ENCODE peak calls at places on chromosomes 3 and 15, in ten cellular contexts. One of them, this sample, is unnamed. For H3K27me3, the result is how much of the 10 kb centered on the place peaks cover.

GRCh38 chr3:194575484-194576210 is 57.6 kb downstream of the TMEM44 start:
- DNase-seq in sigmoid colon: peak
- DNase-seq in heart left ventricle: peak
- DNase-seq in adrenal gland: peak
- DNase-seq in GM12878: no peak
- DNase-seq in H9: peak
- DNase-seq in stomach: no peak
- DNase-seq in dorsolateral prefrontal cortex: no peak
- DNase-seq in astrocyte: peak
- DNase-seq in CD4-positive, alpha-beta T cell: no peak
- DNase-seq in this sample: no peak

GRCh38 chr15:54502416-54503075 is 524.3 kb downstream of the UNC13C start:
- DNase-seq in sigmoid colon: no peak
- DNase-seq in heart left ventricle: no peak
- DNase-seq in adrenal gland: no peak
- DNase-seq in GM12878: no peak
- DNase-seq in H9: no peak
- DNase-seq in stomach: no peak
- DNase-seq in dorsolateral prefrontal cortex: no peak
- DNase-seq in astrocyte: no peak
- DNase-seq in CD4-positive, alpha-beta T cell: no peak
- DNase-seq in this sample: no peak

GRCh38 chr3:146177072-146177936 is 16.3 kb upstream of the PLOD2 start:
- DNase-seq in sigmoid colon: peak
- DNase-seq in heart left ventricle: peak
- DNase-seq in adrenal gland: no peak
- DNase-seq in GM12878: no peak
- DNase-seq in H9: no peak
- DNase-seq in stomach: no peak
- DNase-seq in dorsolateral prefrontal cortex: no peak
- DNase-seq in astrocyte: no peak
- DNase-seq in CD4-positive, alpha-beta T cell: no peak
- DNase-seq in this sample: no peak

GRCh38 chr15:72155021-72155621 is 36.9 kb downstream of the SENP8 start:
- DNase-seq in sigmoid colon: peak
- DNase-seq in heart left ventricle: peak
- DNase-seq in adrenal gland: peak
- DNase-seq in GM12878: no peak
- DNase-seq in H9: no peak
- DNase-seq in stomach: peak
- DNase-seq in dorsolateral prefrontal cortex: peak
- DNase-seq in astrocyte: peak
- DNase-seq in CD4-positive, alpha-beta T cell: no peak
- DNase-seq in this sample: no peak

GRCh38 chr3:134201201-134202130 is 49.2 kb downstream of the RYK start:
- DNase-seq in sigmoid colon: no peak
- DNase-seq in heart left ventricle: no peak
- DNase-seq in adrenal gland: no peak
- DNase-seq in GM12878: no peak
- DNase-seq in H9: no peak
- DNase-seq in stomach: no peak
- DNase-seq in dorsolateral prefrontal cortex: no peak
- DNase-seq in astrocyte: peak
- DNase-seq in CD4-positive, alpha-beta T cell: no peak
- DNase-seq in this sample: peak

GRCh38 chr15:85620321-85621044 is 174.2 kb downstream of the KLHL25 start:
- DNase-seq in sigmoid colon: no peak
- DNase-seq in heart left ventricle: no peak
- DNase-seq in adrenal gland: peak
- DNase-seq in GM12878: no peak
- DNase-seq in H9: no peak
- DNase-seq in stomach: no peak
- DNase-seq in dorsolateral prefrontal cortex: no peak
- DNase-seq in astrocyte: peak
- DNase-seq in CD4-positive, alpha-beta T cell: no peak
- DNase-seq in this sample: no peak

GRCh38 chr3:52088445-52089367 is 32.3 kb upstream of the DUSP7 start:
- DNase-seq in sigmoid colon: no peak
- DNase-seq in heart left ventricle: peak
- DNase-seq in adrenal gland: peak
- DNase-seq in GM12878: no peak
- DNase-seq in H9: no peak
- DNase-seq in stomach: no peak
- DNase-seq in dorsolateral prefrontal cortex: no peak
- DNase-seq in astrocyte: peak
- DNase-seq in CD4-positive, alpha-beta T cell: no peak
- DNase-seq in this sample: no peak

GRCh38 chr3:59731909-59732308 is 682.1 kb upstream of the CFAP20DC start:
- DNase-seq in sigmoid colon: no peak
- DNase-seq in heart left ventricle: no peak
- DNase-seq in adrenal gland: no peak
- DNase-seq in GM12878: peak
- DNase-seq in H9: no peak
- DNase-seq in stomach: no peak
- DNase-seq in dorsolateral prefrontal cortex: no peak
- DNase-seq in astrocyte: no peak
- DNase-seq in CD4-positive, alpha-beta T cell: no peak
- DNase-seq in this sample: no peak

GRCh38 chr3:10352146-10352911 is 31.4 kb upstream of the SEC13 start:
- DNase-seq in sigmoid colon: no peak
- DNase-seq in heart left ventricle: no peak
- DNase-seq in adrenal gland: no peak
- DNase-seq in GM12878: no peak
- DNase-seq in H9: no peak
- DNase-seq in stomach: no peak
- DNase-seq in dorsolateral prefrontal cortex: no peak
- DNase-seq in astrocyte: peak
- DNase-seq in CD4-positive, alpha-beta T cell: no peak
- DNase-seq in this sample: peak

GRCh38 chr3:50126287-50127211 is 28.6 kb upstream of the SEMA3F start:
- DNase-seq in sigmoid colon: no peak
- DNase-seq in heart left ventricle: peak
- DNase-seq in adrenal gland: peak
- DNase-seq in GM12878: no peak
- DNase-seq in H9: no peak
- DNase-seq in stomach: peak
- DNase-seq in dorsolateral prefrontal cortex: no peak
- DNase-seq in astrocyte: peak
- DNase-seq in CD4-positive, alpha-beta T cell: no peak
- DNase-seq in this sample: no peak

GRCh38 chr3:57826286-57826951 is 70.3 kb downstream of the SLMAP start:
- DNase-seq in sigmoid colon: no peak
- DNase-seq in heart left ventricle: no peak
- DNase-seq in adrenal gland: no peak
- DNase-seq in GM12878: no peak
- DNase-seq in H9: no peak
- DNase-seq in stomach: no peak
- DNase-seq in dorsolateral prefrontal cortex: no peak
- DNase-seq in astrocyte: no peak
- DNase-seq in CD4-positive, alpha-beta T cell: no peak
- DNase-seq in this sample: no peak

GRCh38 chr3:193870376-193871092 is 265.4 kb upstream of the HES1 start:
- DNase-seq in sigmoid colon: no peak
- DNase-seq in heart left ventricle: no peak
- DNase-seq in adrenal gland: no peak
- DNase-seq in GM12878: no peak
- DNase-seq in H9: peak
- DNase-seq in stomach: no peak
- DNase-seq in dorsolateral prefrontal cortex: no peak
- DNase-seq in astrocyte: no peak
- DNase-seq in CD4-positive, alpha-beta T cell: no peak
- DNase-seq in this sample: no peak

GRCh38 chr3:94098487-94098886 is 35.6 kb downstream of the NSUN3 start:
- DNase-seq in sigmoid colon: no peak
- DNase-seq in heart left ventricle: no peak
- DNase-seq in adrenal gland: no peak
- DNase-seq in GM12878: no peak
- DNase-seq in H9: no peak
- DNase-seq in stomach: no peak
- DNase-seq in dorsolateral prefrontal cortex: no peak
- DNase-seq in astrocyte: no peak
- DNase-seq in CD4-positive, alpha-beta T cell: no peak
- DNase-seq in this sample: no peak

GRCh38 chr3:42725454-42725853 is 22.9 kb upstream of the HHATL start:
- DNase-seq in sigmoid colon: peak
- DNase-seq in heart left ventricle: no peak
- DNase-seq in adrenal gland: no peak
- DNase-seq in GM12878: no peak
- DNase-seq in H9: no peak
- DNase-seq in stomach: no peak
- DNase-seq in dorsolateral prefrontal cortex: no peak
- DNase-seq in astrocyte: no peak
- DNase-seq in CD4-positive, alpha-beta T cell: no peak
- DNase-seq in this sample: no peak

GRCh38 chr15:76169792-76170425 is 110.1 kb downstream of the TMEM266 start:
- DNase-seq in sigmoid colon: no peak
- DNase-seq in heart left ventricle: no peak
- DNase-seq in adrenal gland: no peak
- DNase-seq in GM12878: no peak
- DNase-seq in H9: no peak
- DNase-seq in stomach: no peak
- DNase-seq in dorsolateral prefrontal cortex: no peak
- DNase-seq in astrocyte: peak
- DNase-seq in CD4-positive, alpha-beta T cell: no peak
- DNase-seq in this sample: no peak

GRCh38 chr3:132417695-132418520 is 606 bp downstream of the DNAJC13 start:
- DNase-seq in sigmoid colon: peak
- DNase-seq in heart left ventricle: peak
- DNase-seq in adrenal gland: peak
- DNase-seq in GM12878: peak
- DNase-seq in H9: peak
- DNase-seq in stomach: peak
- DNase-seq in dorsolateral prefrontal cortex: no peak
- DNase-seq in astrocyte: peak
- DNase-seq in CD4-positive, alpha-beta T cell: peak
- DNase-seq in this sample: peak

GRCh38 chr15:25600751-25601150 is 161.9 kb upstream of the UBE3A start:
- DNase-seq in sigmoid colon: no peak
- DNase-seq in heart left ventricle: no peak
- DNase-seq in adrenal gland: no peak
- DNase-seq in GM12878: no peak
- DNase-seq in H9: no peak
- DNase-seq in stomach: no peak
- DNase-seq in dorsolateral prefrontal cortex: no peak
- DNase-seq in astrocyte: no peak
- DNase-seq in CD4-positive, alpha-beta T cell: no peak
- DNase-seq in this sample: no peak

GRCh38 chr3:24258260-24258659 is 236.4 kb downstream of the THRB start:
- DNase-seq in sigmoid colon: no peak
- DNase-seq in heart left ventricle: no peak
- DNase-seq in adrenal gland: no peak
- DNase-seq in GM12878: no peak
- DNase-seq in H9: no peak
- DNase-seq in stomach: no peak
- DNase-seq in dorsolateral prefrontal cortex: no peak
- DNase-seq in astrocyte: no peak
- DNase-seq in CD4-positive, alpha-beta T cell: no peak
- DNase-seq in this sample: no peak

GRCh38 chr3:192812736-192813383 is 85.5 kb upstream of the FGF12 start:
- DNase-seq in sigmoid colon: no peak
- DNase-seq in heart left ventricle: no peak
- DNase-seq in adrenal gland: no peak
- DNase-seq in GM12878: no peak
- DNase-seq in H9: no peak
- DNase-seq in stomach: no peak
- DNase-seq in dorsolateral prefrontal cortex: no peak
- DNase-seq in astrocyte: no peak
- DNase-seq in CD4-positive, alpha-beta T cell: no peak
- DNase-seq in this sample: no peak
- TF ChIP-seq CTCF in sigmoid colon: peak
- TF ChIP-seq CTCF in heart left ventricle: peak
- TF ChIP-seq CTCF in adrenal gland: peak
- TF ChIP-seq CTCF in GM12878: peak
- TF ChIP-seq CTCF in H9: peak
- TF ChIP-seq CTCF in stomach: no peak
- TF ChIP-seq CTCF in dorsolateral prefrontal cortex: peak
- TF ChIP-seq CTCF in astrocyte: peak
- TF ChIP-seq CTCF in CD4-positive, alpha-beta T cell: no peak
- TF ChIP-seq CTCF in this sample: peak

GRCh38 chr15:45110256-45110820 is 3.6 kb downstream of the DUOX2 start:
- DNase-seq in sigmoid colon: no peak
- DNase-seq in heart left ventricle: no peak
- DNase-seq in adrenal gland: no peak
- DNase-seq in GM12878: no peak
- DNase-seq in H9: no peak
- DNase-seq in stomach: no peak
- DNase-seq in dorsolateral prefrontal cortex: no peak
- DNase-seq in astrocyte: no peak
- DNase-seq in CD4-positive, alpha-beta T cell: no peak
- DNase-seq in this sample: no peak
- H3K27me3 ChIP-seq in sigmoid colon: under half
- H3K27me3 ChIP-seq in heart left ventricle: half or more
- H3K27me3 ChIP-seq in adrenal gland: under half
- H3K27me3 ChIP-seq in GM12878: under half
- H3K27me3 ChIP-seq in H9: half or more
- H3K27me3 ChIP-seq in stomach: under half
- H3K27me3 ChIP-seq in dorsolateral prefrontal cortex: under half
- H3K27me3 ChIP-seq in astrocyte: half or more
- H3K27me3 ChIP-seq in CD4-positive, alpha-beta T cell: half or more
- H3K27me3 ChIP-seq in this sample: half or more

GRCh38 chr3:153210116-153210515 is 48.1 kb downstream of the RAP2B start:
- DNase-seq in sigmoid colon: no peak
- DNase-seq in heart left ventricle: no peak
- DNase-seq in adrenal gland: no peak
- DNase-seq in GM12878: no peak
- DNase-seq in H9: no peak
- DNase-seq in stomach: no peak
- DNase-seq in dorsolateral prefrontal cortex: no peak
- DNase-seq in astrocyte: no peak
- DNase-seq in CD4-positive, alpha-beta T cell: no peak
- DNase-seq in this sample: no peak
- TF ChIP-seq CTCF in sigmoid colon: no peak
- TF ChIP-seq CTCF in heart left ventricle: peak
- TF ChIP-seq CTCF in adrenal gland: no peak
- TF ChIP-seq CTCF in GM12878: no peak
- TF ChIP-seq CTCF in H9: peak
- TF ChIP-seq CTCF in stomach: no peak
- TF ChIP-seq CTCF in dorsolateral prefrontal cortex: no peak
- TF ChIP-seq CTCF in astrocyte: no peak
- TF ChIP-seq CTCF in CD4-positive, alpha-beta T cell: peak
- TF ChIP-seq CTCF in this sample: no peak

GRCh38 chr3:106577241-106577640 is 708.4 kb upstream of the CBLB start:
- DNase-seq in sigmoid colon: no peak
- DNase-seq in heart left ventricle: no peak
- DNase-seq in adrenal gland: no peak
- DNase-seq in GM12878: no peak
- DNase-seq in H9: no peak
- DNase-seq in stomach: no peak
- DNase-seq in dorsolateral prefrontal cortex: no peak
- DNase-seq in astrocyte: no peak
- DNase-seq in CD4-positive, alpha-beta T cell: no peak
- DNase-seq in this sample: no peak

GRCh38 chr3:106578911-106579310 is 710.1 kb upstream of the CBLB start:
- DNase-seq in sigmoid colon: no peak
- DNase-seq in heart left ventricle: no peak
- DNase-seq in adrenal gland: no peak
- DNase-seq in GM12878: no peak
- DNase-seq in H9: no peak
- DNase-seq in stomach: no peak
- DNase-seq in dorsolateral prefrontal cortex: no peak
- DNase-seq in astrocyte: no peak
- DNase-seq in CD4-positive, alpha-beta T cell: no peak
- DNase-seq in this sample: no peak

GRCh38 chr3:106587581-106587980 is 718.8 kb upstream of the CBLB start:
- DNase-seq in sigmoid colon: no peak
- DNase-seq in heart left ventricle: no peak
- DNase-seq in adrenal gland: no peak
- DNase-seq in GM12878: no peak
- DNase-seq in H9: no peak
- DNase-seq in stomach: no peak
- DNase-seq in dorsolateral prefrontal cortex: no peak
- DNase-seq in astrocyte: no peak
- DNase-seq in CD4-positive, alpha-beta T cell: no peak
- DNase-seq in this sample: no peak

GRCh38 chr3:106582151-106582550 is 713.3 kb upstream of the CBLB start:
- DNase-seq in sigmoid colon: no peak
- DNase-seq in heart left ventricle: no peak
- DNase-seq in adrenal gland: no peak
- DNase-seq in GM12878: no peak
- DNase-seq in H9: no peak
- DNase-seq in stomach: no peak
- DNase-seq in dorsolateral prefrontal cortex: no peak
- DNase-seq in astrocyte: peak
- DNase-seq in CD4-positive, alpha-beta T cell: no peak
- DNase-seq in this sample: no peak
- H3K27me3 ChIP-seq in sigmoid colon: under half
- H3K27me3 ChIP-seq in heart left ventricle: under half
- H3K27me3 ChIP-seq in adrenal gland: under half
- H3K27me3 ChIP-seq in GM12878: under half
- H3K27me3 ChIP-seq in H9: under half
- H3K27me3 ChIP-seq in stomach: under half
- H3K27me3 ChIP-seq in dorsolateral prefrontal cortex: under half
- H3K27me3 ChIP-seq in astrocyte: under half
- H3K27me3 ChIP-seq in CD4-positive, alpha-beta T cell: under half
- H3K27me3 ChIP-seq in this sample: under half